ENCODE peak calls at places on chromosomes 3 and 15, in six cellular contexts. One of them, this sample, is unnamed.

GRCh38 chr3:143081844-143082778 is 37.5 kb upstream of the CHST2 start:
- DNase-seq in ovary: no peak
- DNase-seq in uterus: no peak
- DNase-seq in brain microvascular endothelial cell: no peak
- DNase-seq in GM23248: no peak
- DNase-seq in left ventricle myocardium inferior: no peak
- DNase-seq in this sample: no peak

GRCh38 chr3:103059481-103059880 is 624.7 kb downstream of the ZPLD1 start:
- DNase-seq in uterus: no peak
- DNase-seq in brain microvascular endothelial cell: no peak
- DNase-seq in GM23248: no peak
- DNase-seq in ovary: no peak
- DNase-seq in left ventricle myocardium inferior: no peak
- DNase-seq in this sample: no peak

GRCh38 chr3:124859025-124859424 is 28.1 kb downstream of the ITGB5 start:
- DNase-seq in left ventricle myocardium inferior: no peak
- DNase-seq in brain microvascular endothelial cell: peak; percentile 90
- DNase-seq in uterus: peak; percentile 48
- DNase-seq in ovary: no peak
- DNase-seq in GM23248: peak; percentile 94
- DNase-seq in this sample: no peak

GRCh38 chr15:24054547-24055245 is 367.6 kb upstream of the NDN start:
- DNase-seq in GM23248: no peak
- DNase-seq in uterus: no peak
- DNase-seq in left ventricle myocardium inferior: no peak
- DNase-seq in brain microvascular endothelial cell: no peak
- DNase-seq in ovary: no peak
- DNase-seq in this sample: peak; percentile 61

GRCh38 chr15:59168536-59168935 is 38.1 kb upstream of the LDHAL6B start:
- DNase-seq in left ventricle myocardium inferior: no peak
- DNase-seq in uterus: no peak
- DNase-seq in brain microvascular endothelial cell: peak; percentile 78
- DNase-seq in GM23248: peak; percentile 67
- DNase-seq in ovary: peak; percentile 18
- DNase-seq in this sample: no peak

GRCh38 chr15:99683000-99683670 is 50.1 kb downstream of the LYSMD4 start:
- DNase-seq in uterus: no peak
- DNase-seq in ovary: no peak
- DNase-seq in left ventricle myocardium inferior: no peak
- DNase-seq in brain microvascular endothelial cell: no peak
- DNase-seq in GM23248: peak; percentile 41
- DNase-seq in this sample: no peak

GRCh38 chr15:89024418-89024817 is 63.8 kb upstream of the ABHD2 start:
- DNase-seq in brain microvascular endothelial cell: no peak
- DNase-seq in left ventricle myocardium inferior: no peak
- DNase-seq in GM23248: no peak
- DNase-seq in ovary: no peak
- DNase-seq in uterus: no peak
- DNase-seq in this sample: no peak

GRCh38 chr15:31005660-31006059 is 14.2 kb upstream of the MTMR10 start:
- DNase-seq in GM23248: no peak
- DNase-seq in left ventricle myocardium inferior: no peak
- DNase-seq in brain microvascular endothelial cell: no peak
- DNase-seq in uterus: no peak
- DNase-seq in ovary: no peak
- DNase-seq in this sample: no peak

GRCh38 chr3:114093001-114093350 is 36.4 kb downstream of the QTRT2 start:
- DNase-seq in left ventricle myocardium inferior: no peak
- DNase-seq in GM23248: peak; percentile 7
- DNase-seq in brain microvascular endothelial cell: no peak
- DNase-seq in ovary: no peak
- DNase-seq in uterus: no peak
- DNase-seq in this sample: no peak

GRCh38 chr15:62066663-62067447 is at the start of gene C2CD4A:
- DNase-seq in uterus: peak; percentile 59
- DNase-seq in brain microvascular endothelial cell: no peak
- DNase-seq in GM23248: peak; percentile 56
- DNase-seq in ovary: peak; percentile 77
- DNase-seq in left ventricle myocardium inferior: peak; percentile 54
- DNase-seq in this sample: peak; percentile 98

GRCh38 chr3:5092018-5092417 is 30.1 kb upstream of the ARL8B start:
- DNase-seq in ovary: no peak
- DNase-seq in brain microvascular endothelial cell: no peak
- DNase-seq in uterus: no peak
- DNase-seq in GM23248: no peak
- DNase-seq in left ventricle myocardium inferior: no peak
- DNase-seq in this sample: no peak

GRCh38 chr3:183811638-183812037 is 13.7 kb downstream of the MAP6D1 start:
- DNase-seq in GM23248: no peak
- DNase-seq in left ventricle myocardium inferior: no peak
- DNase-seq in ovary: no peak
- DNase-seq in brain microvascular endothelial cell: no peak
- DNase-seq in uterus: no peak
- DNase-seq in this sample: no peak

GRCh38 chr3:11699083-11699427 is 55.3 kb upstream of the VGLL4 start:
- DNase-seq in brain microvascular endothelial cell: no peak
- DNase-seq in left ventricle myocardium inferior: no peak
- DNase-seq in GM23248: peak; percentile 89
- DNase-seq in uterus: no peak
- DNase-seq in ovary: no peak
- DNase-seq in this sample: no peak

GRCh38 chr15:28122038-28122949 is 23.2 kb upstream of the OCA2 start:
- DNase-seq in left ventricle myocardium inferior: no peak
- DNase-seq in ovary: no peak
- DNase-seq in uterus: no peak
- DNase-seq in GM23248: no peak
- DNase-seq in brain microvascular endothelial cell: no peak
- DNase-seq in this sample: no peak

GRCh38 chr3:135456182-135456790 is 509.2 kb upstream of the PPP2R3A start:
- DNase-seq in ovary: no peak
- DNase-seq in uterus: no peak
- DNase-seq in GM23248: no peak
- DNase-seq in brain microvascular endothelial cell: no peak
- DNase-seq in left ventricle myocardium inferior: no peak
- DNase-seq in this sample: no peak

GRCh38 chr3:106699093-106699492 is 678.1 kb upstream of the CCDC54 start:
- DNase-seq in brain microvascular endothelial cell: no peak
- DNase-seq in uterus: no peak
- DNase-seq in GM23248: no peak
- DNase-seq in ovary: no peak
- DNase-seq in left ventricle myocardium inferior: no peak
- DNase-seq in this sample: no peak

GRCh38 chr15:99564221-99565030 is 1.4 kb upstream of the MEF2A start:
- DNase-seq in left ventricle myocardium inferior: no peak
- DNase-seq in ovary: peak; percentile 62
- DNase-seq in brain microvascular endothelial cell: no peak
- DNase-seq in GM23248: peak; percentile 52
- DNase-seq in uterus: peak; percentile 55
- DNase-seq in this sample: peak; percentile 18

GRCh38 chr3:52843116-52843865 is 8.5 kb upstream of the MUSTN1 start:
- DNase-seq in left ventricle myocardium inferior: no peak
- DNase-seq in GM23248: no peak
- DNase-seq in uterus: no peak
- DNase-seq in ovary: no peak
- DNase-seq in brain microvascular endothelial cell: no peak
- DNase-seq in this sample: no peak

GRCh38 chr3:39290255-39290654 is 10.4 kb upstream of the CX3CR1 start:
- DNase-seq in left ventricle myocardium inferior: no peak
- DNase-seq in GM23248: no peak
- DNase-seq in brain microvascular endothelial cell: peak; percentile 17
- DNase-seq in ovary: no peak
- DNase-seq in uterus: no peak
- DNase-seq in this sample: no peak

GRCh38 chr3:30945291-30945690 is 50.8 kb upstream of the GADL1 start:
- DNase-seq in ovary: no peak
- DNase-seq in GM23248: peak; percentile 24
- DNase-seq in uterus: no peak
- DNase-seq in left ventricle myocardium inferior: no peak
- DNase-seq in brain microvascular endothelial cell: no peak
- DNase-seq in this sample: no peak

GRCh38 chr3:147514366-147514765 is 105.2 kb downstream of the ZIC1 start:
- DNase-seq in GM23248: no peak
- DNase-seq in ovary: no peak
- DNase-seq in uterus: no peak
- DNase-seq in brain microvascular endothelial cell: no peak
- DNase-seq in left ventricle myocardium inferior: no peak
- DNase-seq in this sample: no peak

GRCh38 chr15:31241888-31242287 is 84.7 kb upstream of the KLF13 start:
- DNase-seq in left ventricle myocardium inferior: no peak
- DNase-seq in brain microvascular endothelial cell: no peak
- DNase-seq in uterus: no peak
- DNase-seq in ovary: no peak
- DNase-seq in GM23248: no peak
- DNase-seq in this sample: no peak

GRCh38 chr3:95923496-95924210 is 890.7 kb upstream of the EPHA6 start:
- DNase-seq in ovary: no peak
- DNase-seq in GM23248: peak; percentile 96
- DNase-seq in brain microvascular endothelial cell: peak; percentile 83
- DNase-seq in uterus: no peak
- DNase-seq in left ventricle myocardium inferior: no peak
- DNase-seq in this sample: peak; percentile 60

GRCh38 chr3:58198804-58199203 is 12.0 kb downstream of the DNASE1L3 start:
- DNase-seq in brain microvascular endothelial cell: no peak
- DNase-seq in uterus: no peak
- DNase-seq in ovary: no peak
- DNase-seq in GM23248: no peak
- DNase-seq in left ventricle myocardium inferior: no peak
- DNase-seq in this sample: no peak

GRCh38 chr3:39725321-39725720 is 84.1 kb upstream of the MYRIP start:
- DNase-seq in GM23248: no peak
- DNase-seq in brain microvascular endothelial cell: no peak
- DNase-seq in left ventricle myocardium inferior: no peak
- DNase-seq in uterus: no peak
- DNase-seq in ovary: no peak
- DNase-seq in this sample: no peak

GRCh38 chr3:66567066-66567465 is 66.2 kb upstream of the LRIG1 start:
- DNase-seq in uterus: no peak
- DNase-seq in brain microvascular endothelial cell: peak; percentile 86
- DNase-seq in left ventricle myocardium inferior: no peak
- DNase-seq in GM23248: no peak
- DNase-seq in ovary: no peak
- DNase-seq in this sample: no peak

DNA sequence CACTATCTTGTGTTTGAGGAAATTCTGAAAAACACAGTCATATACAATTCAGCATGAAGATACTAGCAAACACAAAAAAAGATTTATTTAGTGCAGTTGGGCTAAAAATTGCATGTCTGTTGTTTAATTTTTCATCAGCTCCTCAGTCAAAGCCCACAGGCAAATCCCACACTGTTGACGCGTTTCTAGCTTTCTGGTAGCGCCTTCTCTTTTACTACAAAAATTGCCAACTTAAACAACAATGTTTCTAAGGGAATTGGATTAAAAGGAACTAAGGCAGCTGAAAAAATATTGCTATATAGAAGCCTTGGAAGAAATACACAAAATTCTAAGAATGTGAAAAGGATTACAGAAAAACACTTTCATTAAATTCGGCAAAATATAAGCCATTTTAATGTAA is 196.7 kb upstream of the P2RY1 start:
- DNase-seq in ovary: no peak
- DNase-seq in brain microvascular endothelial cell: no peak
- DNase-seq in GM23248: no peak
- DNase-seq in uterus: no peak
- DNase-seq in left ventricle myocardium inferior: no peak
- DNase-seq in this sample: no peak
- H3K27me3 ChIP-seq in ovary: no peaks in the 10 kb centered on the region
- H3K27me3 ChIP-seq in brain microvascular endothelial cell: no peaks in the 10 kb centered on the region
- H3K27me3 ChIP-seq in GM23248: no peaks in the 10 kb centered on the region
- H3K27me3 ChIP-seq in uterus: no peaks in the 10 kb centered on the region
- H3K27me3 ChIP-seq in left ventricle myocardium inferior: no peaks in the 10 kb centered on the region
- H3K27me3 ChIP-seq in this sample: no peaks in the 10 kb centered on the region

DNA sequence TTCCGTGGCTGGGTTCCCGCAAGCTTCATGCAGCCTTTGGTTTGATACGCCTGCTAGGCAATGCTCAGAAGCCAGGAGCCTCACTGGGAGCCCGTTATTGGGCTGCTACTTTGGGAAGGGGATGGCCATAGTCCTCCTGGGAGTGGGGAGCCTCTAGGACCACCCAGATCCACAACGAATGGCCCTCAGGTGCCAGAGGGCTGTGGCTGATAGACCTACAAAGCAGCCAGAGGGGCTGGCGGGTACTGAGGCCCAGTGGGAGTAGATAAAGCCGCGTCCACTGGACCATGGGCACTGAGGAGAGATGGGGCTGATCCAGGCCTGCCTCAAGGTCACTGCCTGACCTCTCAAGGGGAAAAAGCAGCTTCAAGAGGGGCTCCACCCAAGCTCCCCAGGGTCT is 714 bp downstream of the GNAT1 start:
- DNase-seq in left ventricle myocardium inferior: no peak
- DNase-seq in uterus: no peak
- DNase-seq in GM23248: no peak
- DNase-seq in ovary: no peak
- DNase-seq in brain microvascular endothelial cell: no peak
- DNase-seq in this sample: peak; percentile 70
- H3K27me3 ChIP-seq in left ventricle myocardium inferior: peaks cover 50% of the 10 kb centered on the region
- H3K27me3 ChIP-seq in uterus: peaks cover 15% of the 10 kb centered on the region
- H3K27me3 ChIP-seq in GM23248: peaks cover 17% of the 10 kb centered on the region
- H3K27me3 ChIP-seq in ovary: peaks cover 10% of the 10 kb centered on the region
- H3K27me3 ChIP-seq in brain microvascular endothelial cell: peaks cover 11% of the 10 kb centered on the region
- H3K27me3 ChIP-seq in this sample: peaks cover 7% of the 10 kb centered on the region

GRCh38 chr15:66187271-66187670 is 66.3 kb downstream of the MEGF11 start:
- DNase-seq in ovary: no peak
- DNase-seq in uterus: no peak
- DNase-seq in brain microvascular endothelial cell: no peak
- DNase-seq in GM23248: no peak
- DNase-seq in left ventricle myocardium inferior: no peak
- DNase-seq in this sample: no peak
- H3K27me3 ChIP-seq in ovary: no peaks in the 10 kb centered on the region
- H3K27me3 ChIP-seq in uterus: no peaks in the 10 kb centered on the region
- H3K27me3 ChIP-seq in brain microvascular endothelial cell: peaks cover 10% of the 10 kb centered on the region
- H3K27me3 ChIP-seq in GM23248: peaks cover 52% of the 10 kb centered on the region
- H3K27me3 ChIP-seq in left ventricle myocardium inferior: peaks cover 94% of the 10 kb centered on the region
- H3K27me3 ChIP-seq in this sample: no peaks in the 10 kb centered on the region

DNA sequence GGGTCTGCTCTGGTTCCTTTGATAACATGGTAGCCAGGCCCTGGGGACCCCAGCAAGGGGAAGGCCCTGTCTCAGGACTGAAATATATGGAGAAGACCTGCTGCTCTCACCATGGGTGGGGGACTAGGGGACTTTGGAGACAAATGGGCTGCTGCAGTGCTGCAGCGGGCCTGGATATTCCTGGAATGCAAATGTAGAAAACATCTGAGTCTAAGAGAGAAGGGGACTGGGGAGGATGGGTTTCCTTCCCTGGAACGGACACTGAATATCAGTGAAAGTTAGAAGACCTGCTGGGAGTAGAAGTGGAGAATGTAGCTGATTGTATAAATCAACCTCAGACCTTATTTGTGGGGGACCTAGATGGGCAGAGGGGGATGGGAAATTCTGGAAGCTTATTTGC is 3.1 kb upstream of the HCN4 start:
- DNase-seq in ovary: no peak
- DNase-seq in brain microvascular endothelial cell: no peak
- DNase-seq in GM23248: no peak
- DNase-seq in uterus: no peak
- DNase-seq in left ventricle myocardium inferior: no peak
- DNase-seq in this sample: no peak
- H3K27me3 ChIP-seq in ovary: no peaks in the 10 kb centered on the region
- H3K27me3 ChIP-seq in brain microvascular endothelial cell: peaks cover 46% of the 10 kb centered on the region
- H3K27me3 ChIP-seq in GM23248: peaks cover 71% of the 10 kb centered on the region
- H3K27me3 ChIP-seq in uterus: no peaks in the 10 kb centered on the region
- H3K27me3 ChIP-seq in left ventricle myocardium inferior: peaks cover 70% of the 10 kb centered on the region
- H3K27me3 ChIP-seq in this sample: no peaks in the 10 kb centered on the region

This sample was measured in pancreas.